ENCODE peak calls at places on chromosomes 1 and 21, in nine cellular contexts. H, O, P, Y, J, U, G, F and T are unnamed samples.
A peak's percentile ranks its signal among the peaks of the same experiment; 100 is the strongest.

GRCh38 chr21:35511298-35512162 is 462.4 kb upstream of the RUNX1 start:
- DNase-seq in H (no peak), O (no peak), P (peak; percentile 84), Y (no peak), J (no peak), U (no peak), G (no peak), F (peak; percentile 88), T (no peak)

GRCh38 chr1:169588785-169589485 is 2.7 kb upstream of the F5 start:
- DNase-seq in H (no peak), O (no peak), P (peak; percentile 73), Y (no peak), J (no peak), U (no peak), G (no peak), F (no peak), T (no peak)

GRCh38 chr1:234608720-234609527 is 1.1 kb downstream of the IRF2BP2 start:
- DNase-seq in H (peak; percentile 73), O (peak; percentile 60), P (peak; percentile 67), Y (peak; percentile 50), J (no peak), U (no peak), G (peak; percentile 73), F (peak; percentile 42), T (no peak)

GRCh38 chr1:196651079-196651478 is 764 bp upstream of the CFH start:
- DNase-seq in H (no peak), O (no peak), P (no peak), Y (no peak), J (no peak), U (no peak), G (no peak), F (no peak), T (no peak)

GRCh38 chr1:145751491-145752021 is 32.3 kb downstream of the CD160 start:
- DNase-seq in H (no peak), O (no peak), P (peak; percentile 43), Y (no peak), J (no peak), U (peak; percentile 83), G (no peak), F (peak; percentile 98), T (no peak)

GRCh38 chr1:234924450-234925355 is 203.9 kb downstream of the TOMM20 start:
- DNase-seq in H (peak; percentile 9), O (peak; percentile 11), P (no peak), Y (no peak), J (no peak), U (no peak), G (no peak), F (no peak), T (no peak)

GRCh38 chr1:145916745-145917144 is 1.8 kb downstream of the PEX11B start:
- DNase-seq in H (no peak), O (no peak), P (no peak), Y (no peak), J (no peak), U (no peak), G (no peak), F (peak; percentile 68), T (no peak)

GRCh38 chr1:30740251-30740951 is 17.0 kb upstream of the MATN1 start:
- DNase-seq in H (no peak), O (no peak), P (no peak), Y (no peak), J (no peak), U (no peak), G (no peak), F (no peak), T (no peak)

GRCh38 chr1:113975211-113975895 is 3.9 kb upstream of the OLFML3 start:
- DNase-seq in H (no peak), O (no peak), P (no peak), Y (no peak), J (no peak), U (no peak), G (no peak), F (no peak), T (no peak)

GRCh38 chr21:43771698-43772367 is 4.3 kb downstream of the CSTB start:
- DNase-seq in H (no peak), O (no peak), P (peak; percentile 49), Y (no peak), J (no peak), U (no peak), G (no peak), F (peak; percentile 56), T (no peak)

GRCh38 chr21:33259995-33260394 is 6.2 kb upstream of the IL10RB start:
- DNase-seq in H (no peak), O (no peak), P (no peak), Y (peak; percentile 24), J (no peak), U (no peak), G (peak; percentile 5), F (no peak), T (no peak)

GRCh38 chr1:201535778-201536245 is 3.1 kb upstream of the NAV1 start:
- DNase-seq in H (no peak), O (no peak), P (no peak), Y (no peak), J (peak; percentile 83), U (no peak), G (no peak), F (no peak), T (no peak)

GRCh38 chr21:29092102-29092959 is 18.9 kb upstream of the CCT8 start:
- DNase-seq in H (no peak), O (no peak), P (no peak), Y (no peak), J (no peak), U (no peak), G (no peak), F (peak; percentile 82), T (no peak)
- TF ChIP-seq CTCF in H (no peak), O (no peak), P (no peak), Y (no peak), J (no peak), U (peak; percentile 35), G (no peak), F (peak; percentile 20), T (no peak)

DNA sequence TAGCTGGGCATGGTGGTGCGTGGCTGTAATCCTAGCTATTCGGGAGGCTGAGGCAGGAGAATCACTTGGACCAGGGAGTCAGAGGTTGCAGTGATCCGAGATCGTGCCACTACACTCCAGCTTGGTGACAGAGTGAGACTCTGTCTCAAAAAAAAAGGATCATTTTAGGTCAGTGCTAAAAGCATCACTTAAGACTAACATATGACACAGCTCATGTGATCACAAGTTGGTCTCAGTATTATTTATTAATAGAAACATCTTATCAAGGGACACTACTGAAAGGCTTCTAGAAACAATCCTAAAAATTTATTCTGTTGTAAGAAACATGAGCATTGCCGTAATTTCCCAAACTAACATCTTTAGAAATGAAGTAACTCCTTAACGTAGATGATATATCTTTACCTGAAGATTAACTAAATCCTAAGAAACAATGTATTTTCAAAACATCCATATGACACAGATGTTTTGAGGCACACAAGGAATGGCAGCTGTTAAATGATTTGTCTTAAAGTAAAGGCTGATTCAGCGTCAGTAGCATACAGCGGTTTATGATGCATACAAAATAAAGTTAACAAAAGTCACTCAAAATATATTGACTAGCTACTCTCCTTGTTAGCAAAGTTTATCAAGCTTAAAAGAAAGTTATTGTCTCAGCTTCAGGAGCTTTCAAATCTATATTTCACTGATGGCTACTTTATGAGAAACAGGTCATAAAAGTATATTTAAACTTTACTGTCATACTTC is 2.6 kb downstream of the NIBAN1 start:
- DNase-seq in H (no peak), O (no peak), P (no peak), Y (no peak), J (no peak), U (no peak), G (no peak), F (peak; percentile 41), T (no peak)
- H3K4me3 ChIP-seq in H (no peak overlapping the region), O (peak overlapping the region; percentile 65), P (no peak overlapping the region), Y (peak overlapping the region; percentile 54), J (peak overlapping the region; percentile 75), U (peak overlapping the region; percentile 76), G (no peak overlapping the region), F (peak overlapping the region; percentile 67), T (no peak overlapping the region)

GRCh38 chr1:90731382-90732050 is 14.4 kb upstream of the BARHL2 start:
- DNase-seq in H (no peak), O (no peak), P (no peak), Y (no peak), J (no peak), U (no peak), G (no peak), F (no peak), T (no peak)

GRCh38 chr1:90727917-90728655 is 11.0 kb upstream of the BARHL2 start:
- DNase-seq in H (no peak), O (no peak), P (no peak), Y (no peak), J (no peak), U (no peak), G (no peak), F (no peak), T (no peak)

GRCh38 chr1:90730247-90731022 is 13.3 kb upstream of the BARHL2 start:
- DNase-seq in H (no peak), O (no peak), P (no peak), Y (no peak), J (no peak), U (no peak), G (no peak), F (no peak), T (no peak)

GRCh38 chr1:90728656-90729257 is 11.7 kb upstream of the BARHL2 start:
- DNase-seq in H (no peak), O (no peak), P (no peak), Y (no peak), J (no peak), U (no peak), G (no peak), F (no peak), T (no peak)

DNA sequence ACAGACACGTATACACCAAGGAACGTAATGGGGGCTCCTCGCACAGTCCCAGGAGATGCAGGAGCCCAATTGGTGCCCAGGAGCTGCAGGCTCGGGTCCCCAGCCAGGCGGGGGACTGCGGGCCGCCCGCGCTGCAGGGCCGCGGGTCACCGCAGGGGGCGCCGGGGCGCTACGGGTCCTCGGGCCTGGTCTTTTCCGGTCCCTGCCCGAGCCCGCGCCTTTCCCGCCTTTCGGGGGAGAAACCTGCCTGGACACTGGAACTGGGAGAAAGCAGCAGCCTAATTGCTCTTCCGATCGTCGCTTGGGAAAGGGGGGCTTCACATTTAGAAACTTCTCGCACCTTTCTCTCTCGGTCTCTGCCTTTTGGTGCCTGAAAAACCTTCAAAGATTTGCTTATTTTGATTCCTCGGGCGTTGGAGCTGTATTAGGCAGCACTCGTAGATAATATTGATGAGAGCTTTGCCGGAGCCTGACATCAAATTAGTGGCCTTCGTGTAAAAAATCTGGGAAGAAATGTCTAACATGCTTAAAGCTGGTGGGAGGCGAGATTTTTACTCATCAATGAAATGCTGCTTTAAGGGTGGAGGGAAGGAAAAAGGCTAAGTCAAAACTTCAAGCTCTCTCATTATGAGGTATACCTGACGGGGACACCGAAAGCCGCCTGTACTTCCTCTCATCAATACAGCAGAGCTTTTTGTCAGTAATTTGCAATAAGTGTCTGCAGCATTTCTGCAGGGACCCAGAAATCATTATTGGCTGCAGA is 12.6 kb upstream of the BARHL2 start:
- DNase-seq in H (no peak), O (no peak), P (no peak), Y (no peak), J (no peak), U (no peak), G (no peak), F (no peak), T (no peak)
- TF ChIP-seq CTCF in H (no peak), O (peak; percentile 11), P (no peak), Y (no peak), J (no peak), U (no peak), G (no peak), F (peak; percentile 6), T (peak; percentile 27)

DNA sequence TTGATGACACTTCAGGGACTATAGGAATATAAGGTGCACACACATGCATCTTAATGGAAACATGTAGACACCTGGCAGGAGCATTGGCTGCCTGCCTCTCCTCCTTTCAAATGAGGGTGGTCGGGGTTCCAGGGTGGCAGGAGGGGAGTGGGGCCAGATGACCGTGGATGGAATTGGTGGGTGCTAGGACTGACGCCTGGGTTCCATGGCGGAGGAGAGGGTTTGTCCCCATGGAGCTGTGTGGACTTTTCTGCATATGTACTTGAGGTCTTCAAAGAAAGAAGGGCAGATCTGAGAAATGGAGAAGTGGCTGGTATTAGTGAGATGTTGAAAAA is 7.7 kb downstream of the PRRX1 start:
- DNase-seq in H (no peak), O (no peak), P (no peak), Y (no peak), J (no peak), U (no peak), G (no peak), F (no peak), T (no peak)
- H3K4me3 ChIP-seq in H (no peak overlapping the region), O (no peak overlapping the region), P (no peak overlapping the region), Y (no peak overlapping the region), J (no peak overlapping the region), U (no peak overlapping the region), G (no peak overlapping the region), F (no peak overlapping the region), T (no peak overlapping the region)